ENCODE peak calls at places on chromosome 21, in five cellular contexts. One of them, this sample, is unnamed.
A peak's percentile ranks its signal among the peaks of the same experiment; 100 is the strongest.

GRCh38 chr21:31406510-31406909 is 62.4 kb upstream of the TIAM1 start:
- DNase-seq in uterus: no peak
- DNase-seq in H9: no peak
- DNase-seq in brain microvascular endothelial cell: no peak
- DNase-seq in small intestine: no peak
- DNase-seq in this sample: no peak

GRCh38 chr21:44458971-44459711 is 3.8 kb downstream of the LRRC3 start:
- DNase-seq in uterus: no peak
- DNase-seq in small intestine: no peak
- DNase-seq in brain microvascular endothelial cell: no peak
- DNase-seq in H9: no peak
- DNase-seq in this sample: no peak

GRCh38 chr21:45819478-45820170 is 161.9 kb upstream of the COL6A1 start:
- DNase-seq in H9: no peak
- DNase-seq in small intestine: no peak
- DNase-seq in uterus: no peak
- DNase-seq in brain microvascular endothelial cell: no peak
- DNase-seq in this sample: no peak

GRCh38 chr21:36330904-36331303 is 10.9 kb downstream of the MORC3 start:
- DNase-seq in H9: no peak
- DNase-seq in brain microvascular endothelial cell: peak; percentile 38
- DNase-seq in uterus: peak; percentile 32
- DNase-seq in small intestine: peak; percentile 64
- DNase-seq in this sample: no peak

GRCh38 chr21:31873275-31873695 is 465 bp downstream of the HUNK start:
- DNase-seq in uterus: no peak
- DNase-seq in brain microvascular endothelial cell: no peak
- DNase-seq in small intestine: no peak
- DNase-seq in H9: peak; percentile 39
- DNase-seq in this sample: peak; percentile 28

GRCh38 chr21:42300956-42301355 is 14.3 kb downstream of the TFF3 start:
- DNase-seq in uterus: no peak
- DNase-seq in H9: no peak
- DNase-seq in brain microvascular endothelial cell: no peak
- DNase-seq in small intestine: no peak
- DNase-seq in this sample: no peak

GRCh38 chr21:43353282-43354010 is 73.5 kb downstream of the SIK1 start:
- DNase-seq in brain microvascular endothelial cell: no peak
- DNase-seq in uterus: no peak
- DNase-seq in H9: no peak
- DNase-seq in small intestine: no peak
- DNase-seq in this sample: no peak

GRCh38 chr21:44984428-44984791 is 44.6 kb downstream of the SLX9 start:
- DNase-seq in small intestine: no peak
- DNase-seq in brain microvascular endothelial cell: no peak
- DNase-seq in H9: no peak
- DNase-seq in uterus: no peak
- DNase-seq in this sample: no peak

GRCh38 chr21:36125513-36126121 is 9.3 kb upstream of the CBR3 start:
- DNase-seq in brain microvascular endothelial cell: peak; percentile 54
- DNase-seq in small intestine: peak; percentile 56
- DNase-seq in H9: no peak
- DNase-seq in uterus: peak; percentile 59
- DNase-seq in this sample: peak; percentile 66

GRCh38 chr21:46667191-46667734 is 31.8 kb downstream of the PRMT2 start:
- DNase-seq in brain microvascular endothelial cell: peak; percentile 11
- DNase-seq in uterus: no peak
- DNase-seq in small intestine: no peak
- DNase-seq in H9: peak; percentile 54
- DNase-seq in this sample: no peak

GRCh38 chr21:29080454-29080930 is 7.0 kb upstream of the CCT8 start:
- DNase-seq in H9: no peak
- DNase-seq in brain microvascular endothelial cell: no peak
- DNase-seq in small intestine: no peak
- DNase-seq in uterus: no peak
- DNase-seq in this sample: no peak

GRCh38 chr21:14836950-14837349 is 227.8 kb downstream of the NRIP1 start:
- DNase-seq in uterus: no peak
- DNase-seq in brain microvascular endothelial cell: no peak
- DNase-seq in small intestine: no peak
- DNase-seq in H9: no peak
- DNase-seq in this sample: no peak

GRCh38 chr21:21383126-21383525 is 384.9 kb downstream of the NCAM2 start:
- DNase-seq in uterus: no peak
- DNase-seq in small intestine: no peak
- DNase-seq in brain microvascular endothelial cell: peak; percentile 12
- DNase-seq in H9: no peak
- DNase-seq in this sample: no peak

GRCh38 chr21:36436829-36437744 is 42.8 kb downstream of the CLDN14 start:
- DNase-seq in small intestine: no peak
- DNase-seq in H9: no peak
- DNase-seq in brain microvascular endothelial cell: no peak
- DNase-seq in uterus: no peak
- DNase-seq in this sample: no peak

GRCh38 chr21:41837756-41838297 is 41.3 kb downstream of the PRDM15 start:
- DNase-seq in small intestine: no peak
- DNase-seq in brain microvascular endothelial cell: no peak
- DNase-seq in H9: no peak
- DNase-seq in uterus: no peak
- DNase-seq in this sample: no peak

GRCh38 chr21:44574457-44575306 is 1.2 kb downstream of the KRTAP10-4 start:
- DNase-seq in H9: no peak
- DNase-seq in uterus: no peak
- DNase-seq in brain microvascular endothelial cell: no peak
- DNase-seq in small intestine: peak; percentile 83
- DNase-seq in this sample: no peak

GRCh38 chr21:45265721-45266517 is 21.8 kb downstream of the POFUT2 start:
- DNase-seq in H9: peak; percentile 14
- DNase-seq in brain microvascular endothelial cell: no peak
- DNase-seq in uterus: no peak
- DNase-seq in small intestine: no peak
- DNase-seq in this sample: no peak

GRCh38 chr21:37430184-37430821 is 63.7 kb downstream of the DYRK1A start:
- DNase-seq in H9: no peak
- DNase-seq in brain microvascular endothelial cell: no peak
- DNase-seq in small intestine: peak; percentile 63
- DNase-seq in uterus: no peak
- DNase-seq in this sample: no peak

GRCh38 chr21:41933259-41934079 is 20.3 kb downstream of the C2CD2 start:
- DNase-seq in H9: no peak
- DNase-seq in brain microvascular endothelial cell: no peak
- DNase-seq in uterus: no peak
- DNase-seq in small intestine: no peak
- DNase-seq in this sample: no peak

GRCh38 chr21:45607021-45607921 is 36.3 kb upstream of the PCBP3 start:
- DNase-seq in brain microvascular endothelial cell: peak; percentile 43
- DNase-seq in small intestine: peak; percentile 33
- DNase-seq in H9: peak; percentile 14
- DNase-seq in uterus: no peak
- DNase-seq in this sample: no peak

GRCh38 chr21:27818847-27819246 is 852.0 kb upstream of the ADAMTS5 start:
- DNase-seq in small intestine: no peak
- DNase-seq in brain microvascular endothelial cell: no peak
- DNase-seq in uterus: no peak
- DNase-seq in H9: no peak
- DNase-seq in this sample: no peak

GRCh38 chr21:17925900-17926299 is 106.7 kb upstream of the C21orf91 start:
- DNase-seq in brain microvascular endothelial cell: no peak
- DNase-seq in uterus: no peak
- DNase-seq in H9: no peak
- DNase-seq in small intestine: no peak
- DNase-seq in this sample: no peak

GRCh38 chr21:15164678-15165303 is 100.0 kb upstream of the NRIP1 start:
- DNase-seq in small intestine: peak; percentile 94
- DNase-seq in H9: no peak
- DNase-seq in brain microvascular endothelial cell: no peak
- DNase-seq in uterus: no peak
- DNase-seq in this sample: no peak

GRCh38 chr21:46250146-46250725 is 21.7 kb upstream of the LSS start:
- DNase-seq in brain microvascular endothelial cell: no peak
- DNase-seq in uterus: no peak
- DNase-seq in small intestine: no peak
- DNase-seq in H9: no peak
- DNase-seq in this sample: no peak

GRCh38 chr21:43588957-43589356 is 70.3 kb downstream of the HSF2BP start:
- DNase-seq in small intestine: peak; percentile 72
- DNase-seq in H9: no peak
- DNase-seq in uterus: no peak
- DNase-seq in brain microvascular endothelial cell: no peak
- DNase-seq in this sample: no peak

GRCh38 chr21:43206231-43207042 is 37.6 kb downstream of the CRYAA start:
- DNase-seq in uterus: no peak
- DNase-seq in brain microvascular endothelial cell: no peak
- DNase-seq in small intestine: no peak
- DNase-seq in H9: peak; percentile 24
- DNase-seq in this sample: no peak

DNA sequence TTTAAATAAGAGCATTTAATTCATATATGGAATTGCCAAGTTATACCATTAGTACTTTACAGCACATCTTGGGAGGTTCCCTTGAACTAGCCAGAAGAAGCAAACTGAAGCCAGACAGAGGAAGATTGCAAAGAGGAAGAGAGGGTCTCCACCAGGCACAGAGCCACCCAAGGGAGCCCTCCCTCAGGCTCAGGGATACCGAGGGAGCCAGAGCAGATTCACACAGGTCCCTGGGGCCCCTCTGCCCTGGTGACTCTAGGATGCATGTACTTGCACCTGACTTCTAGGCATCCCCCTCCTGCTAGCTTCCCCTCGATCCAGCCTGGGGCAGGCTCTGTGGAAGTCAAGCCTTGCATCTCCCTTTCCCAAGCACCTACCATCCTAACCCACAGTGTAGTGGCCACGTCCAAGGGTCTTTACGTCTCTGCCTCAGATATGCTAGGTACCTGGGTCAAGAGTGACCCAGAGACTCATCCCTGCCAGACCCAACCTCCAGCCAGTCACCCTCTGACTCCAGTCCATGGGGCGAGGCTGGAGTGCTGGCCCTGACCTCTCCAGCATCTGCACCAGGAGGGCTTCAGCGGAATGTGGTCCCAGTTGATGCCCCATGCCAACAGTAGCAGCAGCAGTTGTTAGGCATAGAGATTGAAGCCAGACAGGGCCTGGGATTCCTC is 6.4 kb downstream of the IFNAR2 start:
- DNase-seq in small intestine: no peak
- DNase-seq in brain microvascular endothelial cell: no peak
- DNase-seq in H9: no peak
- DNase-seq in uterus: no peak
- DNase-seq in this sample: no peak
- H3K27ac ChIP-seq in small intestine: no peak overlapping the region
- H3K27ac ChIP-seq in brain microvascular endothelial cell: no peak overlapping the region
- H3K27ac ChIP-seq in H9: no peak overlapping the region
- H3K27ac ChIP-seq in uterus: no peak overlapping the region
- H3K27ac ChIP-seq in this sample: no peak overlapping the region

GRCh38 chr21:25960423-25960822 is 210.1 kb downstream of the APP start:
- DNase-seq in small intestine: no peak
- DNase-seq in brain microvascular endothelial cell: no peak
- DNase-seq in uterus: no peak
- DNase-seq in H9: peak; percentile 51
- DNase-seq in this sample: no peak

GRCh38 chr21:25963186-25963585 is 207.4 kb downstream of the APP start:
- DNase-seq in brain microvascular endothelial cell: no peak
- DNase-seq in uterus: no peak
- DNase-seq in small intestine: peak; percentile 59
- DNase-seq in H9: no peak
- DNase-seq in this sample: no peak

GRCh38 chr21:25964926-25965325 is 205.6 kb downstream of the APP start:
- DNase-seq in H9: no peak
- DNase-seq in small intestine: no peak
- DNase-seq in uterus: no peak
- DNase-seq in brain microvascular endothelial cell: no peak
- DNase-seq in this sample: no peak

GRCh38 chr21:25964009-25964408 is 206.6 kb downstream of the APP start:
- DNase-seq in H9: no peak
- DNase-seq in brain microvascular endothelial cell: no peak
- DNase-seq in small intestine: no peak
- DNase-seq in uterus: no peak
- DNase-seq in this sample: no peak

GRCh38 chr21:25961042-25961441 is 209.5 kb downstream of the APP start:
- DNase-seq in H9: peak; percentile 53
- DNase-seq in small intestine: no peak
- DNase-seq in uterus: no peak
- DNase-seq in brain microvascular endothelial cell: no peak
- DNase-seq in this sample: no peak
- H3K27ac ChIP-seq in H9: peak overlapping the region; percentile 78
- H3K27ac ChIP-seq in small intestine: no peak overlapping the region
- H3K27ac ChIP-seq in uterus: no peak overlapping the region
- H3K27ac ChIP-seq in brain microvascular endothelial cell: no peak overlapping the region
- H3K27ac ChIP-seq in this sample: no peak overlapping the region

GRCh38 chr21:33824156-33824941 is 91.3 kb downstream of the ATP5PO start:
- DNase-seq in brain microvascular endothelial cell: no peak
- DNase-seq in small intestine: peak; percentile 15
- DNase-seq in uterus: no peak
- DNase-seq in H9: no peak
- DNase-seq in this sample: no peak

GRCh38 chr21:33817136-33817535 is 98.5 kb downstream of the ATP5PO start:
- DNase-seq in H9: no peak
- DNase-seq in uterus: no peak
- DNase-seq in brain microvascular endothelial cell: no peak
- DNase-seq in small intestine: no peak
- DNase-seq in this sample: no peak

GRCh38 chr21:33821580-33822322 is 93.9 kb downstream of the ATP5PO start:
- DNase-seq in small intestine: no peak
- DNase-seq in brain microvascular endothelial cell: no peak
- DNase-seq in H9: no peak
- DNase-seq in uterus: no peak
- DNase-seq in this sample: no peak

GRCh38 chr21:33817663-33818433 is 97.8 kb downstream of the ATP5PO start:
- DNase-seq in uterus: no peak
- DNase-seq in brain microvascular endothelial cell: no peak
- DNase-seq in H9: no peak
- DNase-seq in small intestine: no peak
- DNase-seq in this sample: no peak

GRCh38 chr21:33820371-33820770 is 95.2 kb downstream of the ATP5PO start:
- DNase-seq in uterus: no peak
- DNase-seq in H9: no peak
- DNase-seq in brain microvascular endothelial cell: no peak
- DNase-seq in small intestine: no peak
- DNase-seq in this sample: no peak
- H3K27ac ChIP-seq in uterus: no peak overlapping the region
- H3K27ac ChIP-seq in H9: no peak overlapping the region
- H3K27ac ChIP-seq in brain microvascular endothelial cell: no peak overlapping the region
- H3K27ac ChIP-seq in small intestine: no peak overlapping the region
- H3K27ac ChIP-seq in this sample: no peak overlapping the region

GRCh38 chr21:38725196-38726157 is 80.3 kb upstream of the ETS2 start:
- DNase-seq in uterus: no peak
- DNase-seq in brain microvascular endothelial cell: no peak
- DNase-seq in small intestine: no peak
- DNase-seq in H9: no peak
- DNase-seq in this sample: no peak

GRCh38 chr21:38716942-38717341 is 88.8 kb upstream of the ETS2 start:
- DNase-seq in brain microvascular endothelial cell: peak; percentile 24
- DNase-seq in H9: no peak
- DNase-seq in uterus: no peak
- DNase-seq in small intestine: no peak
- DNase-seq in this sample: no peak

GRCh38 chr21:38720074-38720473 is 85.7 kb upstream of the ETS2 start:
- DNase-seq in small intestine: no peak
- DNase-seq in brain microvascular endothelial cell: no peak
- DNase-seq in H9: no peak
- DNase-seq in uterus: no peak
- DNase-seq in this sample: no peak

GRCh38 chr21:38721983-38722382 is 83.7 kb upstream of the ETS2 start:
- DNase-seq in small intestine: no peak
- DNase-seq in brain microvascular endothelial cell: peak; percentile 8
- DNase-seq in uterus: no peak
- DNase-seq in H9: no peak
- DNase-seq in this sample: no peak

GRCh38 chr21:38721055-38721454 is 84.7 kb upstream of the ETS2 start:
- DNase-seq in H9: peak; percentile 36
- DNase-seq in uterus: no peak
- DNase-seq in brain microvascular endothelial cell: no peak
- DNase-seq in small intestine: no peak
- DNase-seq in this sample: no peak
- H3K27ac ChIP-seq in H9: no peak overlapping the region
- H3K27ac ChIP-seq in uterus: no peak overlapping the region
- H3K27ac ChIP-seq in brain microvascular endothelial cell: no peak overlapping the region
- H3K27ac ChIP-seq in small intestine: no peak overlapping the region
- H3K27ac ChIP-seq in this sample: no peak overlapping the region

This sample was measured in psoas muscle.